ENCODE peak calls at places on chromosomes 2 and 18, in eight cellular contexts. U is upper lobe of left lung; J is Peyer's patch; D is esophagus squamous epithelium; Y is mesendoderm; O is GM23248; P is right cardiac atrium; B is CD8-positive, alpha-beta T cell. W is an unnamed sample. For H3K27me3, the result is how much of the 10 kb centered on the place peaks cover.

GRCh38 chr18:65983750-65984149 is 232.9 kb downstream of the CDH7 start:
- DNase-seq in U (no peak), Y (no peak), J (no peak), D (no peak), P (no peak), O (no peak), B (no peak), W (no peak)

GRCh38 chr2:160241251-160242137 is 41.4 kb upstream of the ITGB6 start:
- DNase-seq in U (peak), D (no peak), P (peak), O (peak), Y (no peak), J (peak), B (no peak), W (peak)

GRCh38 chr2:231701456-231702373 is 6.6 kb upstream of the PTMA start:
- DNase-seq in J (no peak), Y (no peak), O (peak), D (no peak), P (peak), B (no peak), U (peak), W (peak)

GRCh38 chr2:130380096-130380934 is 24.5 kb downstream of the PTPN18 start:
- DNase-seq in Y (peak), J (no peak), P (no peak), U (no peak), B (no peak), O (no peak), D (no peak), W (no peak)

GRCh38 chr2:18440141-18440605 is 120.3 kb downstream of the RDH14 start:
- DNase-seq in O (peak), B (no peak), D (no peak), J (no peak), P (no peak), U (no peak), Y (no peak), W (peak)

GRCh38 chr18:11008544-11008943 is 140.8 kb downstream of the PIEZO2 start:
- DNase-seq in U (no peak), J (no peak), P (no peak), B (no peak), D (no peak), O (no peak), Y (no peak), W (no peak)

GRCh38 chr18:5894613-5895299 is 566 bp downstream of the TMEM200C start:
- DNase-seq in P (no peak), D (no peak), O (peak), U (no peak), Y (peak), B (no peak), J (peak), W (peak)

GRCh38 chr18:74623047-74623816 is 25.6 kb downstream of the ZNF407 start:
- DNase-seq in O (peak), J (no peak), B (peak), U (no peak), D (no peak), Y (peak), P (no peak), W (no peak)

GRCh38 chr2:136582631-136583205 is 182.6 kb upstream of the THSD7B start:
- DNase-seq in O (peak), B (no peak), Y (peak), U (no peak), P (peak), J (no peak), D (no peak), W (no peak)

GRCh38 chr18:43393174-43393573 is 115.9 kb upstream of the SYT4 start:
- DNase-seq in J (no peak), U (no peak), D (no peak), P (no peak), Y (no peak), O (no peak), B (no peak), W (no peak)

GRCh38 chr18:7020995-7021777 is 96.4 kb downstream of the LAMA1 start:
- DNase-seq in D (no peak), U (no peak), Y (peak), B (no peak), P (no peak), J (no peak), O (peak), W (no peak)

GRCh38 chr18:46336278-46337205 is 232.4 kb downstream of the HAUS1 start:
- DNase-seq in B (no peak), Y (no peak), J (no peak), P (no peak), D (no peak), O (no peak), U (no peak), W (no peak)

GRCh38 chr18:46338213-46338612 is 234.0 kb downstream of the HAUS1 start:
- DNase-seq in D (no peak), B (no peak), O (no peak), J (no peak), P (no peak), Y (peak), U (no peak), W (no peak)

GRCh38 chr18:46338761-46339160 is 234.6 kb downstream of the HAUS1 start:
- DNase-seq in Y (no peak), D (no peak), P (no peak), J (peak), O (no peak), U (no peak), B (no peak), W (peak)

GRCh38 chr18:46335551-46336059 is 231.4 kb downstream of the HAUS1 start:
- DNase-seq in O (no peak), P (no peak), B (no peak), D (no peak), Y (peak), U (no peak), J (peak), W (no peak)

DNA sequence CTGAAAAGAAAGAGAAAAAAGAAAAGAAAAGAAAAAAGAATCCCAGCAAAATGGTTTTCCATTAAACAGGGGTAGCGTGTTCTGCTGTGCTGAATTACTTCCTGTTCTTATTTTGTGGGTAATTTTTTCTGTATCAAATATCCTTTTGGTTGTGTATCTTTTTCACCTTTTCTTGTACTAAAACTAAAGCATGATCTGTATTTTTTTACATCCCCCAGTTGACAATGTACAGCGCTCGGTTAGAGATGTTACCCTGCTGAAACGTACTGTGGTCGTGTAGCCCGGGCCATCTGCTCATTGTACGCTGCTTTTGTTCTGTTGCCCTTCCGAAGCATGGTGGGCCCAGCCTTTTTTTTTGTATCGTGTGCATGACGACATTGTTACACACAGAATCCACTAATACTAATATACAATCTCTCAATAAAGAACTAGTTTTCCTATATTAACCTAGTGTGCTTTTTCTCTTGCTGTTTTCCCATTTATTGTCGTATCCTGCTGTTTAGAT is 233.1 kb downstream of the HAUS1 start:
- DNase-seq in Y (no peak), U (no peak), P (no peak), B (no peak), D (no peak), O (no peak), J (peak), W (no peak)
- H3K27me3 ChIP-seq in Y (under half), U (under half), P (under half), B (under half), D (under half), O (half or more), J (under half), W (under half)

DNA sequence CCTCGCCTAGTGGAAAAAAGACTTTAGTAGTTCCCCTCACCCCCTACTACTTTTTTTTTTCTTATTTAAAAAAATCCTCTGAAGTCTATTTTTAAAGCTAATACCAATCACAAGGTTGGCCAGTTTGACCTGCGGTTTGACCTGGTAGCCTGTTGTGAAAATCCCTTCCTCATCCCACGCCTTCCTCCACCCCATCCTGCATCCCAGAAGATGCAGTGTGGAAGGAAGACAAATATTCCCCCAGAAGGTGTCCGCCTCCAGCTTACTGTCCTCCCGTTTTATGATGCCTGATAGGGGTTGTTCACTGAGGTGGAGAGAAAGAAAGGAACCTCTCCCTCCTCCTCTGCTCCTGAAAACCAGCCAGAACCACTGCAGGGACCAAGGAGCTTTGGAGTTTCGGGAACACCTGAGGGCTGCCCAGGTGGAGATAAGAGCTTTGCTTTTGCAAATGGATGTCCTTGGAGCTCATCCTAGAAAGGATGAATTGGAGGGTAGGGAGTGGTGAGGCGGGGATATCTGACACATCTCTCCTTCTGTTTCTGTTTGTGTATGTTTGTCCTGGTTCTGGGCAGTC is 909 bp downstream of the ATP6V1C2 start:
- DNase-seq in B (no peak), Y (no peak), O (no peak), P (no peak), U (no peak), J (no peak), D (no peak), W (no peak)
- H3K27me3 ChIP-seq in B (under half), Y (under half), O (half or more), P (under half), U (under half), J (under half), D (under half), W (under half)

DNA sequence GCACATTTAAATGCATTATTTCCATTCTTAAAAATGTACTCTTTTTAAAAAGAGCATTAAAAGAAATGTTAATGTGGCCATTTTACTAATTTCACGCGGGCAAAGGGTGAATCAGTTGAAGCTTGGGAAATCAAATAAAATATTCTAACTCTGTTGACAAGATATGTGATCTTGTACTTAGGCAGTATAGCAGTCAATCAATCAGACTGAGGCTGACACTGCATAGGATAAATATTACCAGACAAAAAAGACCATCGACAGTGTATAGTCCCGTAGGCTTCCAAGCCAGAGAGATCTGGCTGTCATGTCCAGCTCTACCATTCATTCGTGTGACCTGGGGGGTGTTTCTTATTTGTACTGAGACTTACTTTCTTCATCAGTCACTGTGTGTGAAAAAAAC is 39.8 kb upstream of the CCDC68 start:
- DNase-seq in U (no peak), J (no peak), B (no peak), P (no peak), O (no peak), Y (no peak), D (no peak), W (no peak)
- H3K27me3 ChIP-seq in U (under half), J (under half), B (under half), P (under half), O (under half), Y (under half), D (under half), W (under half)

GRCh38 chr2:217964658-217965161 is 38.1 kb downstream of the TNS1 start:
- DNase-seq in Y (peak), J (peak), D (no peak), U (no peak), B (no peak), O (no peak), P (no peak), W (no peak)

GRCh38 chr2:217970206-217970605 is 32.6 kb downstream of the TNS1 start:
- DNase-seq in Y (no peak), B (no peak), J (no peak), O (peak), U (no peak), D (no peak), P (no peak), W (no peak)

GRCh38 chr2:217964255-217964654 is 38.5 kb downstream of the TNS1 start:
- DNase-seq in P (no peak), B (no peak), D (no peak), O (no peak), J (peak), U (no peak), Y (no peak), W (no peak)

GRCh38 chr2:217969588-217969987 is 33.2 kb downstream of the TNS1 start:
- DNase-seq in U (no peak), B (no peak), O (no peak), P (no peak), J (no peak), Y (no peak), D (no peak), W (no peak)

GRCh38 chr2:217966399-217967068 is 36.3 kb downstream of the TNS1 start:
- DNase-seq in J (no peak), Y (no peak), B (no peak), D (no peak), O (peak), U (peak), P (no peak), W (no peak)
- H3K27me3 ChIP-seq in J (under half), Y (under half), B (under half), D (under half), O (under half), U (under half), P (under half), W (under half)

DNA sequence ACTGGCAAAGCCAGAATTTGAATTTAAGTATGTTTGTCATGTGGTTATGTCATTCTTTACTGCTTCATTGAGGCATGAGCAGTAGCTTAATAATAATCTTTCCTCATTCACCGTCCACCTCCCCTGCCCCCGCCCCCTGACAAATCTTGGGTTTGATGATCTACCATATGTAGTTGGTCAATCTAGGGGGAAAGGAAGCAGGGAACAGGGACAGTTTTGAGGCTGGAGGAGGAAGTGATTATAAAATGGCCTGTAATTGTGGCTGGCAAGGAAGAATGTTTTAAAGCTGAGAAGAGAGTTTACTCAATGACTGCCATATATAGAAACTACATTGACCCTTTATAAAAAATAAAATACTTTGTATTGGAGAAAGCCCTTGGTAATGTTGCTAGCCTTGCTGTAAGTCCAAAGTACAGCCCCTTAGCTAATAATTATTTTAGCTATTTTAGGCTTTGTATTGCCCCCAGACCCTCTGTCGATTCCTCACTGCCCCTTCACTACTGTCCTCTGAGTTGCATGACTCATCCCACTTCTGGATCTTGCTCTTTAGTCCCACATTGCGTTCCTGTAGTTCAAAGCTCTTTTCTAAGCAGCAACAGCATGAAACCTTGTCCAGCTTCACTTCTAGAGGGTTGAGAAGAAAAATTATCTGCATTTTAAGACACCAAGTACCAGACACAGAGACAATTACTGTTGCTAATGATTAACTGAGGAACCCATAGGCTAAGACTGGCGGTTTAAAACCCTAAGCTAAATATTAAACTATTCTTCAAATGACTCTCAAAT is 38.4 kb downstream of the PELI1 start:
- DNase-seq in J (no peak), O (no peak), Y (no peak), D (no peak), U (no peak), P (no peak), B (no peak), W (no peak)
- H3K27me3 ChIP-seq in J (under half), O (under half), Y (under half), D (under half), U (under half), P (under half), B (under half), W (under half)

GRCh38 chr2:44954306-44954901 is 12.9 kb downstream of the SIX3 start:
- DNase-seq in D (no peak), J (no peak), B (no peak), Y (no peak), P (no peak), O (no peak), U (no peak), W (no peak)
- H3K27me3 ChIP-seq in D (under half), J (under half), B (under half), Y (under half), P (under half), O (under half), U (under half), W (under half)